ENCODE peak calls at places on chromosome 21, in nine cellular contexts. One of them, this sample, is unnamed.

GRCh38 chr21:29382029-29382654 is 83.4 kb downstream of the BACH1 start:
- DNase-seq in hepatocyte: peak; percentile 51
- DNase-seq in fibroblast of lung: peak; percentile 90
- DNase-seq in endothelial cell of umbilical vein: peak; percentile 13
- DNase-seq in body of pancreas: no peak
- DNase-seq in brain microvascular endothelial cell: peak; percentile 54
- DNase-seq in AG04450: no peak
- DNase-seq in psoas muscle: no peak
- DNase-seq in ovary: no peak
- DNase-seq in this sample: no peak

GRCh38 chr21:24428539-24429186 is 1178.6 kb downstream of the MRPL39 start:
- DNase-seq in hepatocyte: no peak
- DNase-seq in fibroblast of lung: no peak
- DNase-seq in endothelial cell of umbilical vein: no peak
- DNase-seq in body of pancreas: no peak
- DNase-seq in brain microvascular endothelial cell: no peak
- DNase-seq in AG04450: no peak
- DNase-seq in psoas muscle: no peak
- DNase-seq in ovary: no peak
- DNase-seq in this sample: no peak

GRCh38 chr21:14836950-14837349 is 227.8 kb downstream of the NRIP1 start:
- DNase-seq in hepatocyte: no peak
- DNase-seq in fibroblast of lung: peak; percentile 49
- DNase-seq in endothelial cell of umbilical vein: no peak
- DNase-seq in body of pancreas: no peak
- DNase-seq in brain microvascular endothelial cell: no peak
- DNase-seq in AG04450: no peak
- DNase-seq in psoas muscle: no peak
- DNase-seq in ovary: no peak
- DNase-seq in this sample: no peak

GRCh38 chr21:30935121-30935888 is 53.9 kb upstream of the KRTAP11-1 start:
- DNase-seq in hepatocyte: no peak
- DNase-seq in fibroblast of lung: no peak
- DNase-seq in endothelial cell of umbilical vein: no peak
- DNase-seq in body of pancreas: no peak
- DNase-seq in brain microvascular endothelial cell: no peak
- DNase-seq in AG04450: no peak
- DNase-seq in psoas muscle: no peak
- DNase-seq in ovary: no peak
- DNase-seq in this sample: no peak

GRCh38 chr21:38955495-38955894 is 149.8 kb downstream of the ETS2 start:
- DNase-seq in hepatocyte: peak; percentile 42
- DNase-seq in fibroblast of lung: peak; percentile 75
- DNase-seq in endothelial cell of umbilical vein: no peak
- DNase-seq in body of pancreas: no peak
- DNase-seq in brain microvascular endothelial cell: peak; percentile 76
- DNase-seq in AG04450: no peak
- DNase-seq in psoas muscle: no peak
- DNase-seq in ovary: no peak
- DNase-seq in this sample: no peak

GRCh38 chr21:14699433-14700410 is 153.6 kb upstream of the SAMSN1 start:
- DNase-seq in hepatocyte: peak; percentile 32
- DNase-seq in fibroblast of lung: no peak
- DNase-seq in endothelial cell of umbilical vein: no peak
- DNase-seq in body of pancreas: peak; percentile 72
- DNase-seq in brain microvascular endothelial cell: no peak
- DNase-seq in AG04450: no peak
- DNase-seq in psoas muscle: no peak
- DNase-seq in ovary: no peak
- DNase-seq in this sample: no peak

GRCh38 chr21:44552681-44553080 is 1.4 kb upstream of the KRTAP10-2 start:
- DNase-seq in hepatocyte: no peak
- DNase-seq in fibroblast of lung: no peak
- DNase-seq in endothelial cell of umbilical vein: no peak
- DNase-seq in body of pancreas: no peak
- DNase-seq in brain microvascular endothelial cell: no peak
- DNase-seq in AG04450: no peak
- DNase-seq in psoas muscle: no peak
- DNase-seq in ovary: peak; percentile 8
- DNase-seq in this sample: peak; percentile 35

GRCh38 chr21:39386194-39386593 is 37.3 kb upstream of the HMGN1 start:
- DNase-seq in hepatocyte: no peak
- DNase-seq in fibroblast of lung: no peak
- DNase-seq in endothelial cell of umbilical vein: no peak
- DNase-seq in body of pancreas: peak; percentile 28
- DNase-seq in brain microvascular endothelial cell: no peak
- DNase-seq in AG04450: no peak
- DNase-seq in psoas muscle: peak; percentile 67
- DNase-seq in ovary: peak; percentile 60
- DNase-seq in this sample: no peak

GRCh38 chr21:36564647-36565046 is 84.7 kb upstream of the CLDN14 start:
- DNase-seq in hepatocyte: no peak
- DNase-seq in fibroblast of lung: no peak
- DNase-seq in endothelial cell of umbilical vein: no peak
- DNase-seq in body of pancreas: no peak
- DNase-seq in brain microvascular endothelial cell: no peak
- DNase-seq in AG04450: no peak
- DNase-seq in psoas muscle: no peak
- DNase-seq in ovary: no peak
- DNase-seq in this sample: no peak

GRCh38 chr21:36560933-36561575 is 81.1 kb upstream of the CLDN14 start:
- DNase-seq in hepatocyte: no peak
- DNase-seq in fibroblast of lung: no peak
- DNase-seq in endothelial cell of umbilical vein: no peak
- DNase-seq in body of pancreas: no peak
- DNase-seq in brain microvascular endothelial cell: no peak
- DNase-seq in AG04450: no peak
- DNase-seq in psoas muscle: no peak
- DNase-seq in ovary: no peak
- DNase-seq in this sample: no peak

GRCh38 chr21:36566606-36567005 is 86.7 kb upstream of the CLDN14 start:
- DNase-seq in hepatocyte: no peak
- DNase-seq in fibroblast of lung: no peak
- DNase-seq in endothelial cell of umbilical vein: no peak
- DNase-seq in body of pancreas: no peak
- DNase-seq in brain microvascular endothelial cell: no peak
- DNase-seq in AG04450: no peak
- DNase-seq in psoas muscle: no peak
- DNase-seq in ovary: no peak
- DNase-seq in this sample: no peak

GRCh38 chr21:36565616-36566015 is 85.7 kb upstream of the CLDN14 start:
- DNase-seq in hepatocyte: no peak
- DNase-seq in fibroblast of lung: no peak
- DNase-seq in endothelial cell of umbilical vein: no peak
- DNase-seq in body of pancreas: no peak
- DNase-seq in brain microvascular endothelial cell: no peak
- DNase-seq in AG04450: no peak
- DNase-seq in psoas muscle: no peak
- DNase-seq in ovary: no peak
- DNase-seq in this sample: no peak

DNA sequence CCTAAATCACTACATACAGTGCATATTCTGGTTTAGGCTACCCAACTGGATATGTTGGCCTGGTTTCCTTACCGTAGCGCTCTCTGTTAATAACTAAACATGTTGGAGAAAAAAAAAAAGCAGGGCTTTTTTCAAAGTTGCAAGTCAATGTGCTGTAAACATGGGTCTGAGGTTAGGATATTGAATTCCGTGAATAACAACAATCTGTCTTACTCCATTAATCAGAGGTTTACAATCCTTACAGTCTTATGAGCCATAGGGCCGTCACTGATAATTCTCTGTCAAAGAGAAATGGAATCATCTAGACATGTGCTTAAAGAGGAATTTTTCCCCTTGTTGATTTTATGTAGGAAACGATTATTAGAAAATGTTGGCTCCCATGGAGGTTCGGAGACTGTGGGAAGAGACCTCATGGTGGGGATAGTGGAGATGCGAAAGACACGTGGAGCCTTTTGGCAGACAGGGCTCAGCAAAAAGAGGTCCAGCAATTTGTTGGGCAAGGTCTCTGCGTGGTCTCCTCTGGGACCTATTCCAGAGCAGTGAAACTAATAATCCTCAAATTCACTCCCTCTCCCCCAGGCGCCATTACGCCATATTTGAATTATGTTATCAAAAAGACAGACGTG is 83.5 kb upstream of the CLDN14 start:
- DNase-seq in hepatocyte: no peak
- DNase-seq in fibroblast of lung: no peak
- DNase-seq in endothelial cell of umbilical vein: no peak
- DNase-seq in body of pancreas: no peak
- DNase-seq in brain microvascular endothelial cell: no peak
- DNase-seq in AG04450: no peak
- DNase-seq in psoas muscle: no peak
- DNase-seq in ovary: no peak
- DNase-seq in this sample: no peak
- H3K27ac ChIP-seq in hepatocyte: no peak overlapping the region
- H3K27ac ChIP-seq in fibroblast of lung: no peak overlapping the region
- H3K27ac ChIP-seq in endothelial cell of umbilical vein: no peak overlapping the region
- H3K27ac ChIP-seq in body of pancreas: no peak overlapping the region
- H3K27ac ChIP-seq in brain microvascular endothelial cell: no peak overlapping the region
- H3K27ac ChIP-seq in AG04450: no peak overlapping the region
- H3K27ac ChIP-seq in psoas muscle: no peak overlapping the region
- H3K27ac ChIP-seq in ovary: no peak overlapping the region
- H3K27ac ChIP-seq in this sample: no peak overlapping the region

GRCh38 chr21:43274022-43274945 is 105.5 kb downstream of the CRYAA start:
- DNase-seq in hepatocyte: peak; percentile 64
- DNase-seq in fibroblast of lung: no peak
- DNase-seq in endothelial cell of umbilical vein: no peak
- DNase-seq in body of pancreas: no peak
- DNase-seq in brain microvascular endothelial cell: no peak
- DNase-seq in AG04450: no peak
- DNase-seq in psoas muscle: no peak
- DNase-seq in ovary: no peak
- DNase-seq in this sample: no peak
- H3K27ac ChIP-seq in hepatocyte: no peak overlapping the region
- H3K27ac ChIP-seq in fibroblast of lung: no peak overlapping the region
- H3K27ac ChIP-seq in endothelial cell of umbilical vein: no peak overlapping the region
- H3K27ac ChIP-seq in body of pancreas: no peak overlapping the region
- H3K27ac ChIP-seq in brain microvascular endothelial cell: no peak overlapping the region
- H3K27ac ChIP-seq in AG04450: no peak overlapping the region
- H3K27ac ChIP-seq in psoas muscle: no peak overlapping the region
- H3K27ac ChIP-seq in ovary: no peak overlapping the region
- H3K27ac ChIP-seq in this sample: no peak overlapping the region

DNA sequence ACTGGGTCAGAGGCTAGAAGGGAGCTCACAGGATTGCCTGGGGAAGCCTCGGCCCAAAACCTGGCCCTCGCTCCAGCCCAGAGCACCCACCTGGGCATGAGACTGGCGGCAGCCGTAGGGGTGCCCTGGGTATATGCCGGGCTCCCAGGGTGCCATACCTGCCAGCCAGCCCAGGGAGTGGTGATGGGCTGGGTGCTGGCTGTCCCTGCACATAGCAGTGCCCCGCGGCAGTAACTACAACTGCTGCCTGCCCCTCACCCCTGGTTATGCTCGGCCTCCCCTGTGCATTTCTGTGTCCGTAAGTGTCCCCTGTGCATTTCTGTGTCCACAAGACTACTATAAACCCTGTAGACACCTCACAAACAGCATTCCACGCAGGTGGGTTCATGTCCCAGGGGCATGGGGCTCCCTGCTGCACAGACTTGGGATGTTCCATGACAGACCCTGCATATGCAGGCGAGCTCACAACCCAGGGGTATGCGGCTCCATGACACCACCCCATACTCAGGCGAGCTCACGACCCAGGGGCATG is 5.8 kb upstream of the SPATC1L start:
- DNase-seq in hepatocyte: peak; percentile 2
- DNase-seq in fibroblast of lung: no peak
- DNase-seq in endothelial cell of umbilical vein: no peak
- DNase-seq in body of pancreas: no peak
- DNase-seq in brain microvascular endothelial cell: no peak
- DNase-seq in AG04450: no peak
- DNase-seq in psoas muscle: no peak
- DNase-seq in ovary: peak; percentile 18
- DNase-seq in this sample: peak; percentile 67
- H3K27ac ChIP-seq in hepatocyte: peak overlapping the region; percentile 90
- H3K27ac ChIP-seq in fibroblast of lung: no peak overlapping the region
- H3K27ac ChIP-seq in endothelial cell of umbilical vein: no peak overlapping the region
- H3K27ac ChIP-seq in body of pancreas: no peak overlapping the region
- H3K27ac ChIP-seq in brain microvascular endothelial cell: no peak overlapping the region
- H3K27ac ChIP-seq in AG04450: no peak overlapping the region
- H3K27ac ChIP-seq in psoas muscle: no peak overlapping the region
- H3K27ac ChIP-seq in ovary: no peak overlapping the region
- H3K27ac ChIP-seq in this sample: peak overlapping the region; percentile 68

GRCh38 chr21:40967771-40968170 is 120.8 kb upstream of the DSCAM start:
- DNase-seq in hepatocyte: no peak
- DNase-seq in fibroblast of lung: no peak
- DNase-seq in endothelial cell of umbilical vein: no peak
- DNase-seq in body of pancreas: no peak
- DNase-seq in brain microvascular endothelial cell: no peak
- DNase-seq in AG04450: no peak
- DNase-seq in psoas muscle: no peak
- DNase-seq in ovary: no peak
- DNase-seq in this sample: no peak
- H3K27ac ChIP-seq in hepatocyte: no peak overlapping the region
- H3K27ac ChIP-seq in fibroblast of lung: no peak overlapping the region
- H3K27ac ChIP-seq in endothelial cell of umbilical vein: no peak overlapping the region
- H3K27ac ChIP-seq in body of pancreas: no peak overlapping the region
- H3K27ac ChIP-seq in brain microvascular endothelial cell: no peak overlapping the region
- H3K27ac ChIP-seq in AG04450: no peak overlapping the region
- H3K27ac ChIP-seq in psoas muscle: no peak overlapping the region
- H3K27ac ChIP-seq in ovary: no peak overlapping the region
- H3K27ac ChIP-seq in this sample: no peak overlapping the region

GRCh38 chr21:36850372-36850771 is 116.1 kb downstream of the HLCS start:
- DNase-seq in hepatocyte: no peak
- DNase-seq in fibroblast of lung: no peak
- DNase-seq in endothelial cell of umbilical vein: no peak
- DNase-seq in body of pancreas: no peak
- DNase-seq in brain microvascular endothelial cell: no peak
- DNase-seq in AG04450: no peak
- DNase-seq in psoas muscle: no peak
- DNase-seq in ovary: no peak
- DNase-seq in this sample: no peak
- H3K27ac ChIP-seq in hepatocyte: no peak overlapping the region
- H3K27ac ChIP-seq in fibroblast of lung: no peak overlapping the region
- H3K27ac ChIP-seq in endothelial cell of umbilical vein: no peak overlapping the region
- H3K27ac ChIP-seq in body of pancreas: no peak overlapping the region
- H3K27ac ChIP-seq in brain microvascular endothelial cell: no peak overlapping the region
- H3K27ac ChIP-seq in AG04450: no peak overlapping the region
- H3K27ac ChIP-seq in psoas muscle: no peak overlapping the region
- H3K27ac ChIP-seq in ovary: no peak overlapping the region
- H3K27ac ChIP-seq in this sample: no peak overlapping the region

GRCh38 chr21:25487046-25487594 is 120.2 kb downstream of the MRPL39 start:
- DNase-seq in hepatocyte: no peak
- DNase-seq in fibroblast of lung: no peak
- DNase-seq in endothelial cell of umbilical vein: no peak
- DNase-seq in body of pancreas: no peak
- DNase-seq in brain microvascular endothelial cell: no peak
- DNase-seq in AG04450: no peak
- DNase-seq in psoas muscle: no peak
- DNase-seq in ovary: no peak
- DNase-seq in this sample: no peak
- H3K27ac ChIP-seq in hepatocyte: no peak overlapping the region
- H3K27ac ChIP-seq in fibroblast of lung: no peak overlapping the region
- H3K27ac ChIP-seq in endothelial cell of umbilical vein: no peak overlapping the region
- H3K27ac ChIP-seq in body of pancreas: no peak overlapping the region
- H3K27ac ChIP-seq in brain microvascular endothelial cell: no peak overlapping the region
- H3K27ac ChIP-seq in AG04450: no peak overlapping the region
- H3K27ac ChIP-seq in psoas muscle: no peak overlapping the region
- H3K27ac ChIP-seq in ovary: no peak overlapping the region
- H3K27ac ChIP-seq in this sample: no peak overlapping the region

GRCh38 chr21:33686386-33686785 is 44.1 kb downstream of the ITSN1 start:
- DNase-seq in hepatocyte: no peak
- DNase-seq in fibroblast of lung: no peak
- DNase-seq in endothelial cell of umbilical vein: no peak
- DNase-seq in body of pancreas: no peak
- DNase-seq in brain microvascular endothelial cell: no peak
- DNase-seq in AG04450: no peak
- DNase-seq in psoas muscle: no peak
- DNase-seq in ovary: no peak
- DNase-seq in this sample: no peak
- H3K27ac ChIP-seq in hepatocyte: peak overlapping the region; percentile 79
- H3K27ac ChIP-seq in fibroblast of lung: no peak overlapping the region
- H3K27ac ChIP-seq in endothelial cell of umbilical vein: peak overlapping the region; percentile 93
- H3K27ac ChIP-seq in body of pancreas: peak overlapping the region; percentile 41
- H3K27ac ChIP-seq in brain microvascular endothelial cell: peak overlapping the region; percentile 87
- H3K27ac ChIP-seq in AG04450: no peak overlapping the region
- H3K27ac ChIP-seq in psoas muscle: no peak overlapping the region
- H3K27ac ChIP-seq in ovary: no peak overlapping the region
- H3K27ac ChIP-seq in this sample: no peak overlapping the region